ENCODE peak calls at places on chromosome 2, in six cellular contexts. N is LoVo; A is stimulated activated CD8-positive, alpha-beta memory T cell treated with anti-CD3 and anti-CD28 coated beads, Interleukin-2, amount 100 ng/mL, for 48 hours; L is activated naive CD8-positive, alpha-beta T cell treated with anti-CD3 and anti-CD28 coated beads, Interleukin-2, amount 50 U/mL, for 24 hours; R is GDM1; M is activated CD4-positive, alpha-beta T cell treated with anti-CD3 and anti-CD28 coated beads, Interleukin-2, amount 50 U/mL, for 48 hours. W is an unnamed sample.

GRCh38 chr2:44398243-44398897 is 36.6 kb downstream of the CAMKMT start:
- DNase-seq in N (no peak), A (no peak), L (no peak), R (no peak), M (no peak), W (no peak)

GRCh38 chr2:151162185-151162584 is 99.5 kb downstream of the RBM43 start:
- DNase-seq in N (no peak), A (no peak), L (no peak), R (no peak), M (no peak), W (no peak)

GRCh38 chr2:241720560-241720959 is 13.9 kb upstream of the D2HGDH start:
- DNase-seq in N (no peak), A (no peak), L (no peak), R (no peak), M (no peak), W (no peak)

GRCh38 chr2:191245046-191245868 is at the start of gene MYO1B:
- DNase-seq in N (peak), A (peak), L (peak), R (peak), M (peak), W (peak)

GRCh38 chr2:54629914-54630609 is 93.4 kb upstream of the EML6 start:
- DNase-seq in N (no peak), A (peak), L (peak), R (no peak), M (peak), W (peak)

GRCh38 chr2:120262761-120263428 is 10.2 kb downstream of the RALB start:
- DNase-seq in N (no peak), A (no peak), L (no peak), R (no peak), M (no peak), W (no peak)

GRCh38 chr2:45274190-45274926 is 265.1 kb upstream of the SIX2 start:
- DNase-seq in N (no peak), A (no peak), L (no peak), R (no peak), M (no peak), W (no peak)

GRCh38 chr2:178863856-178864620 is 56.8 kb upstream of the TTN start:
- DNase-seq in N (no peak), A (no peak), L (no peak), R (no peak), M (no peak), W (no peak)

GRCh38 chr2:45652090-45653050 is 895 bp downstream of the PRKCE start:
- DNase-seq in N (no peak), A (peak), L (peak), R (no peak), M (peak), W (peak)

GRCh38 chr2:112129060-112129459 is 9.1 kb upstream of the FBLN7 start:
- DNase-seq in N (no peak), A (no peak), L (no peak), R (no peak), M (no peak), W (no peak)

GRCh38 chr2:198387677-198388076 is 583.3 kb downstream of the PLCL1 start:
- DNase-seq in N (no peak), A (no peak), L (no peak), R (no peak), M (no peak), W (no peak)

GRCh38 chr2:115976916-115977315 is 1534.5 kb downstream of the DPP10 start:
- DNase-seq in N (no peak), A (no peak), L (no peak), R (no peak), M (no peak), W (no peak)

GRCh38 chr2:142834003-142834402 is 43.5 kb upstream of the KYNU start:
- DNase-seq in N (no peak), A (no peak), L (no peak), R (no peak), M (no peak), W (no peak)

GRCh38 chr2:11446733-11447248 is 19.2 kb downstream of the E2F6 start:
- DNase-seq in N (no peak), A (peak), L (peak), R (no peak), M (peak), W (peak)

GRCh38 chr2:19772981-19773380 is 128.8 kb downstream of the TTC32 start:
- DNase-seq in N (no peak), A (no peak), L (no peak), R (no peak), M (no peak), W (no peak)

GRCh38 chr2:133794114-133794513 is 225.9 kb upstream of the NCKAP5 start:
- DNase-seq in N (no peak), A (no peak), L (no peak), R (no peak), M (no peak), W (no peak)

GRCh38 chr2:129929321-129930290 is 49.9 kb upstream of the RAB6C start:
- DNase-seq in N (no peak), A (no peak), L (no peak), R (no peak), M (no peak), W (no peak)

GRCh38 chr2:96832751-96833507 is 10.9 kb downstream of the ANKRD23 start:
- DNase-seq in N (peak), A (no peak), L (no peak), R (no peak), M (no peak), W (peak)

GRCh38 chr2:220887271-220887870 is 684.7 kb downstream of the EPHA4 start:
- DNase-seq in N (no peak), A (no peak), L (no peak), R (no peak), M (no peak), W (no peak)

GRCh38 chr2:11766016-11766415 is 19.6 kb downstream of the LPIN1 start:
- DNase-seq in N (no peak), A (no peak), L (no peak), R (no peak), M (no peak), W (no peak)

GRCh38 chr2:72933646-72934151 is 16.4 kb downstream of the EMX1 start:
- DNase-seq in N (no peak), A (no peak), L (no peak), R (no peak), M (no peak), W (no peak)

GRCh38 chr2:225458431-225459117 is 59.1 kb downstream of the NYAP2 start:
- DNase-seq in N (no peak), A (no peak), L (no peak), R (no peak), M (no peak), W (no peak)

GRCh38 chr2:40639294-40639693 is 187.4 kb upstream of the SLC8A1 start:
- DNase-seq in N (no peak), A (no peak), L (no peak), R (no peak), M (no peak), W (no peak)

GRCh38 chr2:199979841-199980628 is 24.7 kb downstream of the MAIP1 start:
- DNase-seq in N (peak), A (peak), L (peak), R (peak), M (peak), W (peak)

GRCh38 chr2:27249891-27250651 is 12.8 kb downstream of the SLC30A3 start:
- DNase-seq in N (no peak), A (peak), L (peak), R (no peak), M (peak), W (peak)

GRCh38 chr2:217694296-217694695 is 308.5 kb downstream of the TNS1 start:
- DNase-seq in N (no peak), A (no peak), L (no peak), R (no peak), M (no peak), W (no peak)

GRCh38 chr2:120261387-120262006 is 8.8 kb downstream of the RALB start:
- DNase-seq in N (no peak), A (peak), L (peak), R (no peak), M (peak), W (no peak)

GRCh38 chr2:106065983-106066826 is 127.9 kb downstream of the UXS1 start:
- DNase-seq in N (no peak), A (no peak), L (no peak), R (no peak), M (no peak), W (no peak)

GRCh38 chr2:239516954-239517305 is 116.1 kb upstream of the HDAC4 start:
- DNase-seq in N (no peak), A (no peak), L (no peak), R (no peak), M (no peak), W (no peak)

GRCh38 chr2:119710281-119710680 is 31.3 kb downstream of the TMEM177 start:
- DNase-seq in N (no peak), A (no peak), L (no peak), R (no peak), M (no peak), W (no peak)

GRCh38 chr2:62014102-62014501 is 108.6 kb downstream of the COMMD1 start:
- DNase-seq in N (no peak), A (no peak), L (no peak), R (peak), M (no peak), W (no peak)

W was measured in A549.